ENCODE peak calls at places on chromosomes 7 and 10, in four cellular contexts. One of them, this sample, is unnamed.

GRCh38 chr7:93228302-93228701 is 2.0 kb upstream of the HEPACAM2 start:
- ATAC-seq in HCT116: no peak
- ATAC-seq in HepG2: no peak
- ATAC-seq in Panc1: no peak
- ATAC-seq in this sample: no peak

GRCh38 chr7:19915596-19915995 is 142.2 kb upstream of the TMEM196 start:
- ATAC-seq in HepG2: no peak
- ATAC-seq in HCT116: no peak
- ATAC-seq in Panc1: no peak
- ATAC-seq in this sample: no peak

GRCh38 chr10:21807162-21807561 is 196.4 kb downstream of the DNAJC1 start:
- ATAC-seq in Panc1: no peak
- ATAC-seq in HCT116: no peak
- ATAC-seq in HepG2: no peak
- ATAC-seq in this sample: no peak

GRCh38 chr10:3825244-3825643 is 40.2 kb upstream of the KLF6 start:
- ATAC-seq in HepG2: peak; percentile 81
- ATAC-seq in HCT116: peak; percentile 79
- ATAC-seq in Panc1: peak; percentile 81
- ATAC-seq in this sample: peak; percentile 40

GRCh38 chr10:69449841-69450240 is 1.4 kb upstream of the TSPAN15 start:
- ATAC-seq in Panc1: peak; percentile 69
- ATAC-seq in HepG2: peak; percentile 85
- ATAC-seq in HCT116: peak; percentile 76
- ATAC-seq in this sample: peak; percentile 39

GRCh38 chr10:88534072-88534665 is 48.9 kb downstream of the RNLS start:
- ATAC-seq in Panc1: no peak
- ATAC-seq in HepG2: no peak
- ATAC-seq in HCT116: no peak
- ATAC-seq in this sample: no peak

GRCh38 chr10:6119423-6119822 is 30.6 kb downstream of the RBM17 start:
- ATAC-seq in Panc1: no peak
- ATAC-seq in HepG2: no peak
- ATAC-seq in HCT116: no peak
- ATAC-seq in this sample: no peak

GRCh38 chr10:43383204-43383971 is 12.0 kb downstream of the FXYD4 start:
- ATAC-seq in HCT116: peak; percentile 9
- ATAC-seq in HepG2: peak; percentile 27
- ATAC-seq in Panc1: peak; percentile 51
- ATAC-seq in this sample: no peak

GRCh38 chr10:21954132-21954531 is 49.4 kb downstream of the DNAJC1 start:
- ATAC-seq in HCT116: no peak
- ATAC-seq in HepG2: no peak
- ATAC-seq in Panc1: no peak
- ATAC-seq in this sample: no peak

GRCh38 chr10:76033457-76034196 is 602.2 kb downstream of the LRMDA start:
- ATAC-seq in HepG2: peak; percentile 98
- ATAC-seq in Panc1: no peak
- ATAC-seq in HCT116: no peak
- ATAC-seq in this sample: no peak

GRCh38 chr7:131131746-131132431 is 195.8 kb upstream of the MKLN1 start:
- ATAC-seq in HepG2: no peak
- ATAC-seq in HCT116: no peak
- ATAC-seq in Panc1: no peak
- ATAC-seq in this sample: no peak

GRCh38 chr10:110207805-110208613 is 604 bp downstream of the MXI1 start:
- ATAC-seq in HepG2: no peak
- ATAC-seq in Panc1: peak; percentile 20
- ATAC-seq in HCT116: no peak
- ATAC-seq in this sample: no peak

GRCh38 chr10:59127991-59128390 is 48.5 kb upstream of the PHYHIPL start:
- ATAC-seq in HepG2: no peak
- ATAC-seq in Panc1: no peak
- ATAC-seq in HCT116: no peak
- ATAC-seq in this sample: no peak

GRCh38 chr10:15253951-15254807 is 85.7 kb upstream of the NMT2 start:
- ATAC-seq in HepG2: no peak
- ATAC-seq in HCT116: no peak
- ATAC-seq in Panc1: no peak
- ATAC-seq in this sample: no peak

GRCh38 chr10:124106241-124106905 is 13.0 kb upstream of the CHST15 start:
- ATAC-seq in HepG2: no peak
- ATAC-seq in Panc1: peak; percentile 59
- ATAC-seq in HCT116: peak; percentile 71
- ATAC-seq in this sample: peak; percentile 88

GRCh38 chr7:69335331-69335730 is 262.9 kb upstream of the AUTS2 start:
- ATAC-seq in HCT116: no peak
- ATAC-seq in HepG2: no peak
- ATAC-seq in Panc1: no peak
- ATAC-seq in this sample: no peak

GRCh38 chr7:107803009-107803581 is at the start of gene SLC26A3:
- ATAC-seq in Panc1: no peak
- ATAC-seq in HCT116: no peak
- ATAC-seq in HepG2: no peak
- ATAC-seq in this sample: no peak

GRCh38 chr7:10888861-10889260 is 84.8 kb upstream of the PHF14 start:
- ATAC-seq in HepG2: peak; percentile 57
- ATAC-seq in Panc1: peak; percentile 76
- ATAC-seq in HCT116: peak; percentile 34
- ATAC-seq in this sample: no peak

GRCh38 chr7:73565675-73566342 is 8.3 kb upstream of the BCL7B start:
- ATAC-seq in HCT116: no peak
- ATAC-seq in Panc1: peak; percentile 28
- ATAC-seq in HepG2: no peak
- ATAC-seq in this sample: no peak

GRCh38 chr10:75910032-75910431 is 478.6 kb downstream of the LRMDA start:
- ATAC-seq in HepG2: no peak
- ATAC-seq in Panc1: no peak
- ATAC-seq in HCT116: no peak
- ATAC-seq in this sample: no peak

GRCh38 chr10:91104185-91105041 is 116.0 kb upstream of the PCGF5 start:
- ATAC-seq in HCT116: no peak
- ATAC-seq in Panc1: peak; percentile 42
- ATAC-seq in HepG2: peak; percentile 87
- ATAC-seq in this sample: no peak

GRCh38 chr10:43658227-43658626 is 9.5 kb upstream of the ZNF32 start:
- ATAC-seq in HCT116: no peak
- ATAC-seq in Panc1: no peak
- ATAC-seq in HepG2: no peak
- ATAC-seq in this sample: no peak

GRCh38 chr7:116588225-116588624 is 63.4 kb downstream of the CAV1 start:
- ATAC-seq in HepG2: peak; percentile 38
- ATAC-seq in HCT116: peak; percentile 37
- ATAC-seq in Panc1: peak; percentile 52
- ATAC-seq in this sample: no peak

GRCh38 chr10:86252051-86252450 is 114.5 kb downstream of the GRID1 start:
- ATAC-seq in HCT116: no peak
- ATAC-seq in HepG2: no peak
- ATAC-seq in Panc1: no peak
- ATAC-seq in this sample: no peak

GRCh38 chr7:7427363-7427762 is 108.3 kb downstream of the COL28A1 start:
- ATAC-seq in HCT116: no peak
- ATAC-seq in Panc1: no peak
- ATAC-seq in HepG2: no peak
- ATAC-seq in this sample: no peak

GRCh38 chr7:143444063-143444782 is 970 bp downstream of the TAS2R60 start:
- ATAC-seq in HCT116: no peak
- ATAC-seq in HepG2: peak; percentile 95
- ATAC-seq in Panc1: no peak
- ATAC-seq in this sample: no peak

GRCh38 chr7:31052504-31052840 is 364 bp downstream of the ADCYAP1R1 start:
- ATAC-seq in HepG2: no peak
- ATAC-seq in HCT116: no peak
- ATAC-seq in Panc1: no peak
- ATAC-seq in this sample: peak; percentile 10

GRCh38 chr10:61733358-61733940 is 70.7 kb downstream of the CABCOCO1 start:
- ATAC-seq in HepG2: peak; percentile 53
- ATAC-seq in HCT116: peak; percentile 60
- ATAC-seq in Panc1: peak; percentile 78
- ATAC-seq in this sample: no peak

GRCh38 chr7:134792968-134793367 is 13.5 kb downstream of the CALD1 start:
- ATAC-seq in Panc1: no peak
- ATAC-seq in HepG2: no peak
- ATAC-seq in HCT116: no peak
- ATAC-seq in this sample: no peak

GRCh38 chr7:108226723-108227359 is 96.7 kb upstream of the LAMB4 start:
- ATAC-seq in HCT116: no peak
- ATAC-seq in HepG2: no peak
- ATAC-seq in Panc1: no peak
- ATAC-seq in this sample: no peak

GRCh38 chr10:26739087-26739631 is 41.7 kb downstream of the PDSS1 start:
- ATAC-seq in HCT116: no peak
- ATAC-seq in HepG2: no peak
- ATAC-seq in Panc1: no peak
- ATAC-seq in this sample: no peak

GRCh38 chr7:86339051-86339450 is 304.7 kb upstream of the GRM3 start:
- ATAC-seq in HCT116: no peak
- ATAC-seq in Panc1: no peak
- ATAC-seq in HepG2: no peak
- ATAC-seq in this sample: no peak

DNA sequence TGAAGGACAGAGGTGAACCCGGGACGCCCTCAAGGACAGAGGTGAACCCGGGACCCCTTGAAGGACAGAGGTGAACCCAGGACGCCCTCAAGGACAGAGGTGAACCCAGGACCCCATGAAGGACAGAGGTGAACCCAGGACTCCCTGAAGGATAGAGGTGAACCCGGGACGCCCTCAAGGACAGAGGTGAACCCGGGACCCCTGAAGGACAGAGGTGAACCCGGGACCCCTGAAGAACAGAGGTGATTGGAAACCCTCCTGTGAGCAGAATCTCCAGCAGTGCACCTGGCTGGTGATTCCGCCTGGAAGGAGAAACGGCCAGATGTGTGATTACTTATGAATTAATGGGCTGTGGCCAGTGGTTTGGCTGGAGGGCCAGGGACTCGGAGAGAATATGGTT is 272.3 kb downstream of the PTPRN2 start:
- ATAC-seq in HepG2: no peak
- ATAC-seq in HCT116: no peak
- ATAC-seq in Panc1: no peak
- ATAC-seq in this sample: no peak
- H3K9me3 ChIP-seq in HepG2: no peaks in the 10 kb centered on the region
- H3K9me3 ChIP-seq in HCT116: peaks cover 4% of the 10 kb centered on the region
- H3K9me3 ChIP-seq in Panc1: no peaks in the 10 kb centered on the region
- H3K9me3 ChIP-seq in this sample: no peaks in the 10 kb centered on the region

DNA sequence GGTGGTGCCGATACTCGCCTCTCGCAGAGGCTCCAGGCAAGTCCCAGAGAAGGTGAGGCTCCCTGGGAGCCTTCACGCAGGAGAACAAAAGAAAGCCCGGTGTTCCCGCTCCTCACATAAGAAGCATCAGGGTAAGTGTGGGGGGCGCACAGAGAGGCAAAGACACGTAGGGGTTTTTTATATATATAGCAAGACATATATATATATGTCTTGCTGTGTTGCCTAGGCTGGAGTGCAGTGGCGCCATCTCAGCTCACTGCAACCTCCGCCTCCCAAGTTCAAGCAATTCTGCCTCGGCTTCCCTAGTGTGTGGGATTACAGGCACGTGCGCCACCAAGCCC is 61.3 kb downstream of the PDIA4 start:
- ATAC-seq in Panc1: no peak
- ATAC-seq in HCT116: no peak
- ATAC-seq in HepG2: peak; percentile 44
- ATAC-seq in this sample: no peak
- TF ChIP-seq POLR2AphosphoS5 in Panc1: no peak
- TF ChIP-seq POLR2AphosphoS5 in HCT116: no peak
- TF ChIP-seq POLR2AphosphoS5 in HepG2: no peak
- TF ChIP-seq POLR2AphosphoS5 in this sample: no peak

DNA sequence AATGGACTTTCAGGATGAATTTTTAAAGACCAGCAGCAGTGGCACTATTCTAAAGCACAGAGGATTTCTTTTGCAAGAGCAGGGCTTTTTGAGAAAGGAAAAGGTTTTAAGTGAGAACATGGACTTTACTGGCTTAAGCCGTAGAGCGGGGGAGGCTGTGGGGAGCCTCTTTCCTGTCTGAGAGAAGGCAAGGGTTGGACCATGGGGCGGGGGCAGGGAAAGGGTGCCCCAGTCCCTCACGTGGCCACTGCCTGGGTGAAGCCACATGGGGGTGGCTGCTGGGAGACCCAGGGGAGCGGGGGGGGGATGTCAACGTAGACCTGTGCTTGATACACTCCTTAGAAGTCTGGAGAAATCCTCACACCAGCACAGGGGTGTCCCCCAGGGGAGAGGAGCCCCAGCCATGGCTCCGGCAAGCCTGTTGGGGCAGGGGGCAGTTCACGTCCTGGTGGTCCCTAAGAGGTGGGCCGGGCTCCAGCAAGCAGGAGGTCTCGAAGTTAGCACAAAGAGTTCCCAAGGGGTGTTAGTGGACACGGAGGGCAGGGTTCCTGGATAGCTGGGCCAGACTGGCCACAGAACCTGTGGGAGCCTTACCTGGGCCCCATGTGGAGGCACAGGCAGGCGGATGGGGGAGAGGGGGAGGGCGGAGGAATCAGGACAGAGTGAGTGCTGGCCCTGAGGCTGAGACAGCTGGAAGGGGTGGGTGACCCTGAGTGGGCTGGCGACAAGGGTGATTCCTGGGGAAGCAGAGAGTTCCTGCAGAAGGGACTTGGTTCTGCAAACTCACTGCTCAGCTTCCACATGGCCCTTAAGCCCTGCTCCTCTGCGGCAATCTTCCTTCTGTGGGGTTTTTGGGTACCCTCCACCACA is 36.9 kb upstream of the ELFN1 start:
- ATAC-seq in HCT116: no peak
- ATAC-seq in Panc1: peak; percentile 52
- ATAC-seq in HepG2: no peak
- ATAC-seq in this sample: no peak
- H3K9me3 ChIP-seq in HCT116: peaks cover 15% of the 10 kb centered on the region
- H3K9me3 ChIP-seq in Panc1: no peaks in the 10 kb centered on the region
- H3K9me3 ChIP-seq in HepG2: peaks cover 7% of the 10 kb centered on the region
- H3K9me3 ChIP-seq in this sample: no peaks in the 10 kb centered on the region

GRCh38 chr7:103127006-103127405 is 21.9 kb downstream of the NAPEPLD start:
- ATAC-seq in HepG2: no peak
- ATAC-seq in Panc1: no peak
- ATAC-seq in HCT116: no peak
- ATAC-seq in this sample: no peak

GRCh38 chr7:103134866-103135554 is 13.9 kb downstream of the NAPEPLD start:
- ATAC-seq in HepG2: no peak
- ATAC-seq in HCT116: no peak
- ATAC-seq in Panc1: no peak
- ATAC-seq in this sample: no peak

GRCh38 chr7:103131225-103131624 is 17.7 kb downstream of the NAPEPLD start:
- ATAC-seq in Panc1: no peak
- ATAC-seq in HCT116: peak; percentile 38
- ATAC-seq in HepG2: no peak
- ATAC-seq in this sample: no peak

GRCh38 chr7:103132995-103133688 is 15.8 kb downstream of the NAPEPLD start:
- ATAC-seq in HepG2: peak; percentile 75
- ATAC-seq in Panc1: no peak
- ATAC-seq in HCT116: no peak
- ATAC-seq in this sample: no peak

GRCh38 chr7:103129702-103130557 is 19.0 kb downstream of the NAPEPLD start:
- ATAC-seq in Panc1: peak; percentile 27
- ATAC-seq in HepG2: no peak
- ATAC-seq in HCT116: no peak
- ATAC-seq in this sample: no peak
- TF ChIP-seq POLR2AphosphoS5 in Panc1: no peak
- TF ChIP-seq POLR2AphosphoS5 in HepG2: no peak
- TF ChIP-seq POLR2AphosphoS5 in HCT116: no peak
- TF ChIP-seq POLR2AphosphoS5 in this sample: no peak